ENCODE peak calls at places on chromosome 7, in four cellular contexts. E is astrocyte, M is neural crest cell, Q is brain microvascular endothelial cell. D is an unnamed sample.

GRCh38 chr7:70583965-70584883 is 547.7 kb upstream of the GALNT17 start:
- DNase-seq in Q (no peak), E (no peak), M (no peak), D (no peak)

GRCh38 chr7:80379034-80379433 is 132.8 kb downstream of the GNAT3 start:
- DNase-seq in M (no peak), Q (no peak), E (peak), D (peak)

GRCh38 chr7:3861371-3861770 is 560.3 kb downstream of the SDK1 start:
- DNase-seq in E (peak), M (no peak), Q (no peak), D (peak)

GRCh38 chr7:40800771-40801170 is 666.0 kb downstream of the SUGCT start:
- DNase-seq in Q (no peak), M (no peak), E (no peak), D (no peak)

GRCh38 chr7:142620375-142620774 is 128.9 kb upstream of the PRSS1 start:
- DNase-seq in Q (no peak), E (no peak), M (no peak), D (no peak)

GRCh38 chr7:82624337-82624736 is 180.8 kb upstream of the CACNA2D1 start:
- DNase-seq in Q (peak), M (no peak), E (peak), D (peak)

GRCh38 chr7:20932785-20933184 is 146.1 kb upstream of the SP8 start:
- DNase-seq in M (no peak), E (no peak), Q (no peak), D (peak)

GRCh38 chr7:2508327-2509231 is 11.0 kb upstream of the LFNG start:
- DNase-seq in E (no peak), Q (peak), M (no peak), D (peak)

GRCh38 chr7:24701232-24701898 is 55.9 kb downstream of the GSDME start:
- DNase-seq in E (peak), Q (peak), M (no peak), D (peak)

GRCh38 chr7:127844707-127845331 is 186.4 kb downstream of the LRRC4 start:
- DNase-seq in E (peak), M (no peak), Q (peak), D (peak)

GRCh38 chr7:101696-102376 is 90.5 kb upstream of the FAM20C start:
- DNase-seq in M (no peak), Q (peak), E (peak), D (peak)

DNA sequence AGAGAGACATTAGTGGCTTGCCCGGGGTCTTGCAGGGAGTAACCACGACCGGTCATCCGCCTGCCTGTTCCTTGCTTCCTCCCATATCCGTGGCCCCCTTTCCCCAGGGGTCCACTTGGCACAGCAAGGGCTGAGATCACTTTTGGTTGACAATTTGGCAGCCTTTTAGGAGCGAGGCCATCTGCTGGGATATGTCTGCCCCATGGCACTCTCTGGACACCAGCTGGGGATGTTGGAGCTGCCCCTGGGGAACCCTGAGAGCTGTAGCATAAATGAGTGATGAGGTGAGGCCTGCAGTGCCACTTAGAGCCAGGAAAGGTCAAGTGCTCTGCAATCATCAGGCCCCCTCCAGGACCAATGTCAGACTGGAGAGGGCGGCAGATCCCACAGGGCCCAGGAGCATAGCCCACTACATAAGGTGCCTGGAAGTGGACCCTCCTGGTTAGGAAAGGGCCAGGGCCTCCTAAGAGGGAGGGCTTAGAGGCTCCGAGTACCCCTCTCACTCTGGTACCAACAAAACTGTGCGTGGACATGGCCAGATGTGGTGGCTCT is 92.1 kb downstream of the HIP1 start:
- DNase-seq in Q (no peak), E (no peak), M (no peak), D (no peak)
- TF ChIP-seq CTCF in Q (no peak), E (no peak), M (no peak), D (no peak)

GRCh38 chr7:100720645-100721504 is 607 bp downstream of the EPO start:
- DNase-seq in Q (no peak), M (no peak), E (no peak), D (no peak)

GRCh38 chr7:100721505-100721812 is 1.2 kb downstream of the EPO start:
- DNase-seq in E (no peak), Q (no peak), M (no peak), D (no peak)

GRCh38 chr7:100720320-100720644 is at the start of gene EPO:
- DNase-seq in Q (no peak), E (no peak), M (no peak), D (no peak)

GRCh38 chr7:100722480-100723212 is 2.4 kb downstream of the EPO start:
- DNase-seq in E (no peak), Q (no peak), M (no peak), D (no peak)

DNA sequence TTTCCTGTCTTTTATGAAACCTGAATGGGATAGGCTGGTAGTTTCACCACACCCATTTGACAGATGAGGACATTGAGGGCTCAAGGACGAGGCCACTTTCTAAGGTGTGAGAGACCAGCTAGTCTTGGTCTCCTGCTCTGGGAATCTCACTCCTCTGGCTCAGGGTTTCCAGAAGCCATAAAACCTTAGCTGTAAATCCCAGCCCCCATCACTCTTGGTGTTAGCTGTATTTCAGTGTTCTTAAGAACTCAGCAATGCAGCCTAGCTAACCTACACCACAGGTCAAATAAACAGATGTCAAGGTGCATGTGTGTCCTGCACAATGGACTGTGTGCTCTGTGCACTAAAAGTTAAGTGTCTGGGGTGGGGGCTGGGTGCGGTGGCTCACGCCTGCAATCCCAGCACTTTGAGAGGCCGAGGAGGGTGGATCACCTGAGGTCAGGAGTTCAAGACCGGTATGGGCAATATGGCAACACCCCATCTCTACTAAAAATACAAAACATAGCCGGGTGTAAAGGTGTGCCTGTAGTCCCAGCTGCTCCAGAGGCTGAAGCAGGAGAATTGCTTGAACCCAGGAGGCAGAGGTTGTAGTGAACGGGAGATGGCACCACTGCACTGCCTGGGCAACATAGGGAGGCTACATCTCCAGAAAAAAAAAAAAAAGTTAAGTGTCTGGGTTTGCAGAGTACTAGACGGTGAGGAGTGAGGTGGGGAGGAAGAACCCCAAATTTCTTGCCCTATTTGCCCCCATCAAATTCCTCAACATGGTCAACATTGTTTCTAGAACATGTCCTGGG is 547 bp upstream of the EPO start:
- DNase-seq in Q (peak), M (no peak), E (peak), D (peak)
- TF ChIP-seq CTCF in Q (peak), M (no peak), E (no peak), D (peak)

GRCh38 chr7:66250711-66251110 is 45.6 kb downstream of the TPST1 start:
- DNase-seq in M (no peak), Q (peak), E (peak), D (peak)

GRCh38 chr7:66258409-66258808 is 53.3 kb downstream of the TPST1 start:
- DNase-seq in M (no peak), Q (no peak), E (peak), D (peak)

GRCh38 chr7:66256281-66256680 is 51.1 kb downstream of the TPST1 start:
- DNase-seq in M (no peak), Q (no peak), E (no peak), D (no peak)

GRCh38 chr7:66257481-66257880 is 52.3 kb downstream of the TPST1 start:
- DNase-seq in M (no peak), E (no peak), Q (no peak), D (peak)

GRCh38 chr7:66255533-66256100 is 50.5 kb downstream of the TPST1 start:
- DNase-seq in Q (no peak), M (no peak), E (peak), D (peak)
- TF ChIP-seq CTCF in Q (no peak), M (no peak), E (no peak), D (no peak)

GRCh38 chr7:108384721-108385483 is 71.3 kb downstream of the NRCAM start:
- DNase-seq in M (no peak), E (no peak), Q (no peak), D (no peak)
- TF ChIP-seq CTCF in M (peak), E (no peak), Q (peak), D (peak)

GRCh38 chr7:131223151-131223550 is 104.5 kb upstream of the MKLN1 start:
- DNase-seq in M (no peak), Q (no peak), E (no peak), D (no peak)

GRCh38 chr7:131224996-131225395 is 102.7 kb upstream of the MKLN1 start:
- DNase-seq in M (no peak), E (no peak), Q (no peak), D (no peak)

GRCh38 chr7:131221061-131221460 is 106.6 kb upstream of the MKLN1 start:
- DNase-seq in M (no peak), E (no peak), Q (no peak), D (no peak)

GRCh38 chr7:131219277-131220041 is 108.2 kb upstream of the MKLN1 start:
- DNase-seq in E (no peak), M (no peak), Q (no peak), D (no peak)

DNA sequence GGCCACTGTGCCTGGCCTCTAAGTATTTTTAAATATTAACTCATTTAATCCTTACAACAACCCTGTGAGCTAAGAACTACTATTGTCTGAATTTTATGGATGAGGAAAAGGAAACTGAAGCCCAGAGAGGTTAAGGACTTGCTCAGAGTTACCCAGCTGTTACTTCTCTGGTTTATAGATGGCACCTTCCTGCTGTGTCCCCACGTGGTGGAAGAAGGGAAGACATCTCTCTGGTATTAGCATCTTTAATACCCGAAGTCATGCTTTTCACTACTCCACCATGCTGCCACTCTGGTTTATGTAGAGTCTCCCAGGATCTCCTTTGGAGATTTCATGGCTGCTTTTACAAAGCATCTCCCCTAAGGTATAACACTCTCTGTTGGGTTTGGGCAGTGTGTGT is 105.5 kb upstream of the MKLN1 start:
- DNase-seq in M (no peak), Q (no peak), E (no peak), D (no peak)
- TF ChIP-seq CTCF in M (no peak), Q (peak), E (no peak), D (peak)

DNA sequence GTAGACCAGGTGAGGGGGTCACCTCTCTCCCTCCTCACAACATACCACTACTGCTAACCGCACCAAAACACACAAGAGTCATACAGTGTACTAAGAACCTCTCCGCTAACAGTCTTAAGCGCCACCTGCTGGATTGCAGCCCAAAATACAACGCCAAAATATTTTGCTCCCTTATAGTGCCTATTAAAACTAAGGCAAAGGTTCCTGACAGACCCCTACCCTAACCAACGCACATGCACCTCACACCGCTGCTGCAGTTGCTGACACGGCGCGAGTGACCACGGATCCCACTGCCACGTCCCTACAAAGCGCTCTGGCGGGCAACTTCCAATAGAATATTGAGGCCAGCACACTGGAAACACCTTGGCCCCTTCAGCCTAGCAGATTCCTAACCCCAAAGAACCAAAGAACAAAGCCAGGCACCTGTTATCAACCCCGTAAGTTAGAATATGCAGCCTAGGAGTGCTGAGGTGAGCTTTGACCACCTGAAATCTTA is 563.6 kb upstream of the SEMA3D start:
- DNase-seq in M (peak), Q (peak), E (peak), D (peak)
- TF ChIP-seq CTCF in M (peak), Q (peak), E (peak), D (peak)

GRCh38 chr7:155698633-155699032 is 54.2 kb downstream of the RBM33 start:
- DNase-seq in M (no peak), Q (no peak), E (no peak), D (no peak)
- TF ChIP-seq CTCF in M (no peak), Q (no peak), E (no peak), D (no peak)

DNA sequence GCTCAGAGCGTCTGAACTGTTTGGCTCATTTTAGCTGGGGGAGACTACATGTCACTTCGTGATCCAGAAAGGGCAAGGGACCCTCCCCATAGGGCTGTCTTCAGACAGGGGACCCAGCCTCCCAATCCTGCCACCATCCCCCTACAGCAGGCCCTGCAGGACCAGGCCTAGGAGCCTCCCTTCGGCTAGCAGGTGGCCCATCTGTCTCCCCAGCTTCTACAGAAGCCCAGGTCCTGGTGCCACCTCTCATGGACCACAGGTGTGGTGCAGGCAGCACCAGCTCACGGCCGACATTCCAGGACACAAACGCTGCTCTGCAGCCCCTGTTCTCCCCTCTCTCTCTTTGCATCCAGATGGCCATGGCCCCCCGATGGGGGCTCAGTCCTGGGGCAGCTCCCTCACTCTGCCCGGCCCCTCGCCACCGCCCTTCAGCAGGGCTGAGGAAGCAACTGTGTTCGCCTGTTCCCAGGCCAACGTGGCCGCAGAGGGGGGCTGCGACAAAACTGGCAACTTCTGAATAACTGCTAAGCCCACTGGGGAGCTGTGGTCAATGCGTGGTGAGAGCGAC is 10.3 kb downstream of the TECPR1 start:
- DNase-seq in Q (no peak), E (no peak), M (no peak), D (no peak)
- TF ChIP-seq CTCF in Q (no peak), E (no peak), M (no peak), D (no peak)

D was measured in mammary epithelial cell.